ENCODE peak calls at places on chromosomes 3 and 15, in five cellular contexts. V is AG04450; X is right cardiac atrium; T is CD4-positive, alpha-beta memory T cell; W is tibial nerve. L is an unnamed sample.

GRCh38 chr15:31365655-31366127 is 39.1 kb downstream of the KLF13 start:
- DNase-seq in V (peak), X (peak), T (peak), W (peak), L (peak)

GRCh38 chr3:46184469-46184868 is 23.6 kb downstream of the CCR1 start:
- DNase-seq in V (no peak), X (no peak), T (no peak), W (no peak), L (no peak)

GRCh38 chr15:51132384-51133139 is 37.9 kb upstream of the TNFAIP8L3 start:
- DNase-seq in V (peak), X (peak), T (no peak), W (peak), L (peak)

GRCh38 chr15:29242466-29243242 is 27.0 kb downstream of the NSMCE3 start:
- DNase-seq in V (no peak), X (no peak), T (no peak), W (no peak), L (no peak)

GRCh38 chr3:113151475-113152031 is 59.8 kb upstream of the BOC start:
- DNase-seq in V (no peak), X (no peak), T (no peak), W (no peak), L (no peak)

GRCh38 chr3:5053021-5053831 is 68.9 kb upstream of the ARL8B start:
- DNase-seq in V (no peak), X (peak), T (no peak), W (no peak), L (no peak)

GRCh38 chr3:172084871-172085556 is 45.6 kb downstream of the FNDC3B start:
- DNase-seq in V (no peak), X (no peak), T (no peak), W (no peak), L (no peak)

GRCh38 chr15:90550919-90551318 is 21.2 kb downstream of the CRTC3 start:
- DNase-seq in V (no peak), X (no peak), T (no peak), W (no peak), L (no peak)

GRCh38 chr15:25950014-25950413 is 86.9 kb upstream of the ATP10A start:
- DNase-seq in V (no peak), X (no peak), T (no peak), W (no peak), L (no peak)

GRCh38 chr15:52331490-52332240 is 36.1 kb upstream of the MYO5C start:
- DNase-seq in V (no peak), X (no peak), T (peak), W (no peak), L (no peak)

GRCh38 chr15:28955686-28956421 is 70.1 kb downstream of the APBA2 start:
- DNase-seq in V (no peak), X (no peak), T (no peak), W (no peak), L (no peak)

GRCh38 chr3:142274908-142275307 is 49.5 kb upstream of the GK5 start:
- DNase-seq in V (no peak), X (no peak), T (no peak), W (no peak), L (no peak)

GRCh38 chr15:88655103-88655553 is 16.3 kb downstream of the ISG20 start:
- DNase-seq in V (no peak), X (no peak), T (no peak), W (no peak), L (no peak)

GRCh38 chr15:54289590-54290136 is 311.4 kb downstream of the UNC13C start:
- DNase-seq in V (no peak), X (no peak), T (no peak), W (no peak), L (no peak)

GRCh38 chr3:45842851-45843625 is 1.1 kb upstream of the LZTFL1 start:
- DNase-seq in V (no peak), X (no peak), T (no peak), W (no peak), L (no peak)

GRCh38 chr3:14488286-14489036 is 51.7 kb downstream of the GRIP2 start:
- DNase-seq in V (no peak), X (no peak), T (no peak), W (no peak), L (no peak)

GRCh38 chr3:186643493-186643892 is 3.3 kb downstream of the FETUB start:
- DNase-seq in V (no peak), X (no peak), T (no peak), W (no peak), L (no peak)

GRCh38 chr15:37142371-37142770 is 42.0 kb upstream of the MEIS2 start:
- DNase-seq in V (no peak), X (no peak), T (no peak), W (no peak), L (no peak)

GRCh38 chr3:195815169-195815771 is 3.5 kb upstream of the MUC4 start:
- DNase-seq in V (no peak), X (no peak), T (peak), W (no peak), L (no peak)

GRCh38 chr15:78208341-78208844 is 26.0 kb downstream of the ACSBG1 start:
- DNase-seq in V (no peak), X (no peak), T (no peak), W (no peak), L (no peak)

DNA sequence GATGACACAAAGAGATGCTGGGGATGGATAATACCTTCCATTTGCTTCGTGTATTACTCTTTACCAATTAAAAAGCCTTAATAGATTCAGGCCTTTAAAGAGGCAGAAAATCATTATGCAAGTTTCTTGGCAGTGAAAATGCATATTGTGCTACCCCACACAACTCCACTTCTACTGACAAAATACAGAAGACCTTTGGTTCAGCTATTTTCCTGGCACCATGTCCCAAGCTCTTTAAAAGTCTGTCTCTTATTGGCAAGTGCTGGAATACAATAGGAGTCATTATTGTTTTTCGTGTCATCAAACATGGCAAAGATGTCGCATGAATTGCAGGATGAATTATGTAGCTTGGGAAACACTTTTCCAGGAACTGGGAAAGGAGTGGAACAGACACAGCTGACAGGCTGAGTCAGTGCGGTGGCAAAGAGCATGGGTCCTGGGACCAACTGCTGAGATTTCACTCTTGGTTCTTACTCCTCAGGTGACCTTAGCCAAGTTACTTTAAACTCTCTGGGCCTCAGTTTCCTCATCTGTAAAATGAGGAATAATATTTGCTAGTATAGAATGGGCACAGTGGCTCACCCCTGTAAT is 5.5 kb upstream of the TSPAN3 start:
- DNase-seq in V (no peak), X (no peak), T (no peak), W (no peak), L (no peak)
- H3K27ac ChIP-seq in V (no peak), X (no peak), T (no peak), W (no peak), L (no peak)

GRCh38 chr15:98898122-98898521 is 109.5 kb downstream of the PGPEP1L start:
- DNase-seq in V (no peak), X (no peak), T (no peak), W (no peak), L (no peak)
- H3K27ac ChIP-seq in V (peak), X (no peak), T (no peak), W (no peak), L (no peak)

GRCh38 chr3:146271180-146271579 is 20.3 kb upstream of the PLSCR4 start:
- DNase-seq in V (no peak), X (no peak), T (no peak), W (no peak), L (no peak)

GRCh38 chr3:146277953-146278631 is 27.2 kb upstream of the PLSCR4 start:
- DNase-seq in V (peak), X (no peak), T (no peak), W (no peak), L (no peak)

GRCh38 chr3:146273721-146274407 is 23.0 kb upstream of the PLSCR4 start:
- DNase-seq in V (no peak), X (no peak), T (no peak), W (no peak), L (no peak)

GRCh38 chr3:146275476-146275875 is 24.6 kb upstream of the PLSCR4 start:
- DNase-seq in V (no peak), X (no peak), T (no peak), W (no peak), L (no peak)

DNA sequence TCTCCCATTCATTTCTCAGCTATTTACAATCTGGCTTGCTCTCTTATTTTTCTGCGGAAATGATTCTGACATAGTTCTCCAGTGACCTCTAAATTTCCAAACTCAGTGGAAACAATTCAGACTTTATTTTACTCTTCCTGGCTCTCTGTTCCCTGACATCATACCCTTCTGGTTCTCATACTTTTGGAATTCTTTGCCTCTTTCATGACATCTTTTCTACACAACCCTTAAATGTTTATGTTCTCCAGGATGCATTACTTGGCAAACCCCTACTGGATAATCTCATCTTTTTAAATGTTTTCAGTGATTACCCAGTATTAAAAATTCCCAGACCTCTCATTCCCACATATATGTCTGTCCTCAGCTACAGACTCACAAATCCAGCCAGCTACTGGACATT is 23.9 kb upstream of the PLSCR4 start:
- DNase-seq in V (peak), X (no peak), T (no peak), W (no peak), L (no peak)
- H3K27ac ChIP-seq in V (no peak), X (no peak), T (no peak), W (peak), L (no peak)

GRCh38 chr15:40070608-40071218 is 31.7 kb upstream of the SRP14 start:
- DNase-seq in V (no peak), X (no peak), T (no peak), W (no peak), L (no peak)

GRCh38 chr15:40070166-40070557 is 31.2 kb upstream of the SRP14 start:
- DNase-seq in V (no peak), X (no peak), T (no peak), W (no peak), L (no peak)

GRCh38 chr15:40067921-40068624 is 29.1 kb upstream of the SRP14 start:
- DNase-seq in V (no peak), X (no peak), T (no peak), W (no peak), L (no peak)

GRCh38 chr15:40072216-40072990 is 33.4 kb upstream of the SRP14 start:
- DNase-seq in V (no peak), X (no peak), T (no peak), W (no peak), L (no peak)

GRCh38 chr15:40069178-40070165 is 30.5 kb upstream of the SRP14 start:
- DNase-seq in V (no peak), X (peak), T (no peak), W (peak), L (peak)
- H3K27ac ChIP-seq in V (no peak), X (peak), T (no peak), W (peak), L (peak)

L was measured in substantia nigra.